ENCODE peak calls at places on chromosomes 6 and 20, in six cellular contexts. I, D, J, X, P and Q are unnamed samples.

GRCh38 chr6:17820055-17820454 is 113.3 kb upstream of the NUP153 start:
- DNase-seq in I (no peak), D (no peak), J (no peak), X (no peak), P (no peak), Q (no peak)

GRCh38 chr6:47621838-47622449 is 76.4 kb upstream of the ADGRF4 start:
- DNase-seq in I (no peak), D (no peak), J (no peak), X (no peak), P (no peak), Q (no peak)

GRCh38 chr6:7413151-7413823 is 23.7 kb downstream of the RIOK1 start:
- DNase-seq in I (no peak), D (no peak), J (no peak), X (no peak), P (no peak), Q (no peak)

GRCh38 chr6:166499350-166500163 is 86.9 kb downstream of the RAMACL start:
- DNase-seq in I (no peak), D (no peak), J (no peak), X (no peak), P (no peak), Q (no peak)

GRCh38 chr6:147268254-147268653 is 64.0 kb downstream of the STXBP5 start:
- DNase-seq in I (no peak), D (no peak), J (no peak), X (peak), P (no peak), Q (no peak)

GRCh38 chr6:47453372-47453936 is 24.1 kb upstream of the CD2AP start:
- DNase-seq in I (no peak), D (no peak), J (no peak), X (no peak), P (no peak), Q (no peak)

GRCh38 chr6:46719099-46719498 is 16.1 kb downstream of the PLA2G7 start:
- DNase-seq in I (no peak), D (no peak), J (no peak), X (peak), P (no peak), Q (no peak)

GRCh38 chr20:56328861-56329260 is 29.9 kb upstream of the FAM210B start:
- DNase-seq in I (no peak), D (no peak), J (no peak), X (peak), P (no peak), Q (no peak)

GRCh38 chr6:10000461-10000992 is 414.3 kb downstream of the TFAP2A start:
- DNase-seq in I (no peak), D (no peak), J (no peak), X (peak), P (no peak), Q (no peak)

GRCh38 chr6:116251568-116252384 is 2.1 kb downstream of the TSPYL4 start:
- DNase-seq in I (no peak), D (no peak), J (no peak), X (peak), P (no peak), Q (no peak)

GRCh38 chr20:41222299-41222698 is 85.0 kb downstream of the PLCG1 start:
- DNase-seq in I (no peak), D (no peak), J (no peak), X (no peak), P (no peak), Q (no peak)

GRCh38 chr6:90997076-90997475 is 410.2 kb upstream of the MAP3K7 start:
- DNase-seq in I (no peak), D (no peak), J (no peak), X (no peak), P (no peak), Q (no peak)

GRCh38 chr6:70694371-70694770 is 26.7 kb downstream of the SMAP1 start:
- DNase-seq in I (no peak), D (no peak), J (no peak), X (no peak), P (no peak), Q (no peak)

GRCh38 chr6:125792680-125793079 is 1.9 kb downstream of the NCOA7 start:
- DNase-seq in I (no peak), D (no peak), J (no peak), X (peak), P (no peak), Q (no peak)

GRCh38 chr6:118704911-118705310 is 53.5 kb upstream of the CEP85L start:
- DNase-seq in I (no peak), D (no peak), J (no peak), X (peak), P (no peak), Q (no peak)
- H3K27ac ChIP-seq in I (no peak), D (no peak), J (no peak), X (no peak), P (peak), Q (no peak)

GRCh38 chr20:22716824-22717351 is 132.5 kb upstream of the FOXA2 start:
- DNase-seq in I (no peak), D (no peak), J (no peak), X (no peak), P (no peak), Q (no peak)
- H3K27ac ChIP-seq in I (no peak), D (peak), J (no peak), X (no peak), P (no peak), Q (no peak)

GRCh38 chr20:47125553-47126373 is 230.7 kb downstream of the ZMYND8 start:
- DNase-seq in I (no peak), D (no peak), J (no peak), X (peak), P (no peak), Q (no peak)
- H3K27ac ChIP-seq in I (no peak), D (no peak), J (no peak), X (peak), P (no peak), Q (no peak)

DNA sequence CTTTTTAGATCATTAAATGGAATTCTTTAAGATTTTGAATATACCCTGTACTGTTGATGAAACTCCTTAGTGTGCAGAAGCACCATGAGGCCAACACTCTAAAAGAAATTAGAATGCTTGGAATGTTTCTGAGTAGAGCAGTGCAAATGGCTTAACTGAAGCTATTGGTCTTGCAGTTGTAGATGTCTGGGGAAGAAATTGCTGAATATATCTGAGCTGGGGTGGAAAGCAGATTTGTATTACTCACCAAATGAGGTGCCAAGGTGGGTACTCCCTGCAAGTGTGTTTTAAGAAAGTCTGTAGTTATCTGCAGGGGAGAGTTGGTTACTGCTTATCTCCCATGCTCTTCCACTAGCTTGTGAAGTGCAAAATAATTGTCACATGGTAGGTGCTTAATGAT is 119.0 kb downstream of the ADGRG6 start:
- DNase-seq in I (no peak), D (no peak), J (no peak), X (no peak), P (no peak), Q (no peak)
- H3K27ac ChIP-seq in I (no peak), D (no peak), J (no peak), X (no peak), P (no peak), Q (no peak)

GRCh38 chr6:119035459-119035858 is 43.0 kb downstream of the FAM184A start:
- DNase-seq in I (no peak), D (no peak), J (no peak), X (no peak), P (no peak), Q (no peak)
- H3K27ac ChIP-seq in I (no peak), D (no peak), J (no peak), X (no peak), P (no peak), Q (no peak)

GRCh38 chr20:34530342-34530741 is 14.1 kb downstream of the DYNLRB1 start:
- DNase-seq in I (no peak), D (no peak), J (no peak), X (no peak), P (no peak), Q (no peak)
- H3K27ac ChIP-seq in I (no peak), D (no peak), J (peak), X (no peak), P (no peak), Q (no peak)